ENCODE peak calls at places on chromosome 12, in nine cellular contexts. One of them, this sample, is unnamed.

GRCh38 chr12:117803013-117803412 is 165.8 kb downstream of the KSR2 start:
- DNase-seq in pancreas: no peak
- DNase-seq in sigmoid colon: no peak
- DNase-seq in fibroblast of lung: no peak
- DNase-seq in stomach: no peak
- DNase-seq in RWPE1: peak; percentile 87
- DNase-seq in AG04450: no peak
- DNase-seq in neural progenitor cell: no peak
- DNase-seq in WERI-Rb-1: no peak
- DNase-seq in this sample: no peak

GRCh38 chr12:56931474-56931978 is 2.7 kb downstream of the SDR9C7 start:
- DNase-seq in pancreas: no peak
- DNase-seq in sigmoid colon: no peak
- DNase-seq in fibroblast of lung: peak; percentile 58
- DNase-seq in stomach: no peak
- DNase-seq in RWPE1: no peak
- DNase-seq in AG04450: peak; percentile 34
- DNase-seq in neural progenitor cell: peak; percentile 30
- DNase-seq in WERI-Rb-1: peak; percentile 35
- DNase-seq in this sample: no peak

GRCh38 chr12:91632042-91632786 is 449.6 kb upstream of the DCN start:
- DNase-seq in pancreas: no peak
- DNase-seq in sigmoid colon: no peak
- DNase-seq in fibroblast of lung: no peak
- DNase-seq in stomach: no peak
- DNase-seq in RWPE1: no peak
- DNase-seq in AG04450: no peak
- DNase-seq in neural progenitor cell: no peak
- DNase-seq in WERI-Rb-1: no peak
- DNase-seq in this sample: no peak

GRCh38 chr12:120199595-120200306 is 1.2 kb downstream of the RPLP0 start:
- DNase-seq in pancreas: no peak
- DNase-seq in sigmoid colon: peak; percentile 85
- DNase-seq in fibroblast of lung: peak; percentile 98
- DNase-seq in stomach: no peak
- DNase-seq in RWPE1: peak; percentile 35
- DNase-seq in AG04450: peak; percentile 16
- DNase-seq in neural progenitor cell: no peak
- DNase-seq in WERI-Rb-1: no peak
- DNase-seq in this sample: no peak

GRCh38 chr12:58917699-58918334 is 2.5 kb downstream of the LRIG3 start:
- DNase-seq in pancreas: no peak
- DNase-seq in sigmoid colon: no peak
- DNase-seq in fibroblast of lung: peak; percentile 31
- DNase-seq in stomach: no peak
- DNase-seq in RWPE1: no peak
- DNase-seq in AG04450: no peak
- DNase-seq in neural progenitor cell: peak; percentile 47
- DNase-seq in WERI-Rb-1: no peak
- DNase-seq in this sample: no peak

GRCh38 chr12:99435095-99435791 is 212.3 kb upstream of the GARIN6 start:
- DNase-seq in pancreas: no peak
- DNase-seq in sigmoid colon: no peak
- DNase-seq in fibroblast of lung: no peak
- DNase-seq in stomach: no peak
- DNase-seq in RWPE1: no peak
- DNase-seq in AG04450: no peak
- DNase-seq in neural progenitor cell: no peak
- DNase-seq in WERI-Rb-1: no peak
- DNase-seq in this sample: no peak

GRCh38 chr12:114662512-114663177 is 21.3 kb downstream of the TBX3 start:
- DNase-seq in pancreas: peak; percentile 79
- DNase-seq in sigmoid colon: peak; percentile 82
- DNase-seq in fibroblast of lung: peak; percentile 92
- DNase-seq in stomach: peak; percentile 88
- DNase-seq in RWPE1: peak; percentile 82
- DNase-seq in AG04450: no peak
- DNase-seq in neural progenitor cell: peak; percentile 78
- DNase-seq in WERI-Rb-1: peak; percentile 64
- DNase-seq in this sample: peak; percentile 70

GRCh38 chr12:13547283-13547682 is 350.8 kb downstream of the EMP1 start:
- DNase-seq in pancreas: no peak
- DNase-seq in sigmoid colon: no peak
- DNase-seq in fibroblast of lung: no peak
- DNase-seq in stomach: no peak
- DNase-seq in RWPE1: no peak
- DNase-seq in AG04450: no peak
- DNase-seq in neural progenitor cell: no peak
- DNase-seq in WERI-Rb-1: no peak
- DNase-seq in this sample: no peak

GRCh38 chr12:128810182-128811127 is 13.3 kb downstream of the SLC15A4 start:
- DNase-seq in pancreas: no peak
- DNase-seq in sigmoid colon: peak; percentile 78
- DNase-seq in fibroblast of lung: no peak
- DNase-seq in stomach: peak; percentile 38
- DNase-seq in RWPE1: no peak
- DNase-seq in AG04450: no peak
- DNase-seq in neural progenitor cell: peak; percentile 48
- DNase-seq in WERI-Rb-1: peak; percentile 82
- DNase-seq in this sample: peak; percentile 71

GRCh38 chr12:121582583-121583333 is 1.9 kb upstream of the KDM2B start:
- DNase-seq in pancreas: no peak
- DNase-seq in sigmoid colon: no peak
- DNase-seq in fibroblast of lung: no peak
- DNase-seq in stomach: no peak
- DNase-seq in RWPE1: no peak
- DNase-seq in AG04450: no peak
- DNase-seq in neural progenitor cell: peak; percentile 84
- DNase-seq in WERI-Rb-1: no peak
- DNase-seq in this sample: no peak

GRCh38 chr12:50419112-50419909 is 18.6 kb downstream of the LARP4 start:
- DNase-seq in pancreas: no peak
- DNase-seq in sigmoid colon: no peak
- DNase-seq in fibroblast of lung: no peak
- DNase-seq in stomach: no peak
- DNase-seq in RWPE1: no peak
- DNase-seq in AG04450: no peak
- DNase-seq in neural progenitor cell: no peak
- DNase-seq in WERI-Rb-1: no peak
- DNase-seq in this sample: no peak

GRCh38 chr12:1848146-1848545 is 27.8 kb downstream of the LRTM2 start:
- DNase-seq in pancreas: no peak
- DNase-seq in sigmoid colon: peak; percentile 26
- DNase-seq in fibroblast of lung: no peak
- DNase-seq in stomach: no peak
- DNase-seq in RWPE1: no peak
- DNase-seq in AG04450: no peak
- DNase-seq in neural progenitor cell: no peak
- DNase-seq in WERI-Rb-1: no peak
- DNase-seq in this sample: no peak

GRCh38 chr12:67920432-67920831 is 68.8 kb upstream of the IFNG-AS1 start:
- DNase-seq in pancreas: no peak
- DNase-seq in sigmoid colon: no peak
- DNase-seq in fibroblast of lung: no peak
- DNase-seq in stomach: no peak
- DNase-seq in RWPE1: peak; percentile 62
- DNase-seq in AG04450: no peak
- DNase-seq in neural progenitor cell: no peak
- DNase-seq in WERI-Rb-1: no peak
- DNase-seq in this sample: no peak

GRCh38 chr12:98256830-98257229 is 258.6 kb upstream of the TMPO start:
- DNase-seq in pancreas: no peak
- DNase-seq in sigmoid colon: no peak
- DNase-seq in fibroblast of lung: no peak
- DNase-seq in stomach: no peak
- DNase-seq in RWPE1: no peak
- DNase-seq in AG04450: no peak
- DNase-seq in neural progenitor cell: no peak
- DNase-seq in WERI-Rb-1: no peak
- DNase-seq in this sample: no peak
- TF ChIP-seq CTCF in pancreas: no peak
- TF ChIP-seq CTCF in sigmoid colon: no peak
- TF ChIP-seq CTCF in fibroblast of lung: no peak
- TF ChIP-seq CTCF in stomach: no peak
- TF ChIP-seq CTCF in RWPE1: no peak
- TF ChIP-seq CTCF in AG04450: no peak
- TF ChIP-seq CTCF in neural progenitor cell: no peak
- TF ChIP-seq CTCF in WERI-Rb-1: no peak
- TF ChIP-seq CTCF in this sample: no peak

DNA sequence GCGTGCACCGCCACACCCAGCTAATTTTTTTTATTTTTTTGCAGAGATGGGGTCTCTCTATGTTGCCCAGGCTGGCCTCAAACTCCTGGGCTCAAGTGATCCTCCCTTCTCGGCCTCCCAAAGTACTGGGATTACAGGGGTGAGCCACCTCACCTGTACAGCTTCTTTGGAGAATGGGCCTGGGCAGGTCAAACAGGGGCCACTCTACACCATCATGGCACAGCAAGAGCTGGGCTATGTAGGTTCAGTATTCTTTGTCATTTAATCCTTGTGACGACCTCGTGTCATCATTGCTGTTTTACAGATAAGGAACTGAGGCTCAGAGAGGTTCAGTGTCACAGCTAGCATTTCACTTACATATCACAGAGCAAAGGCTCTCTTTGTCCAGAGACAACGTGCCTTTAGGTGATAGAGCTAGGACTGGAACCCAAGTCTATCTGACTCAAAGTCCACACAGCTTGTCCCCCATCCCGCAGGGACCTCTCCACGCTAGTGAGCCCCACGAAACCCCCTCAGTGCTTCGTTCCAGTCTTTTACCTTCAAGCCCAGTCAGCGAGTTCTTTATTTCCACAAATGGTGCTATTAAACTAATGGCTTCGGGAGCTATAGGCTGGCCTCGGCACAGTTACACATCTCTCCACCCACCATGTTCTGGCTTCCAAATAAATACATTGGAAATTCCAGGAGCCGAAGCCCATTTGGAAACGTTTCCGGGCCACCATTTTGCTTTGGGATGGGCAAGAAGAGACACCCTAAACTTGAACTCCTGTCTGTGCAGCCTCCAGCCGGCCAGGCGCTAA is 701 bp upstream of the MAP1LC3B2 start:
- DNase-seq in pancreas: no peak
- DNase-seq in sigmoid colon: no peak
- DNase-seq in fibroblast of lung: no peak
- DNase-seq in stomach: no peak
- DNase-seq in RWPE1: no peak
- DNase-seq in AG04450: no peak
- DNase-seq in neural progenitor cell: no peak
- DNase-seq in WERI-Rb-1: no peak
- DNase-seq in this sample: no peak
- H3K27ac ChIP-seq in pancreas: no peak overlapping the region
- H3K27ac ChIP-seq in sigmoid colon: peak overlapping the region; percentile 44
- H3K27ac ChIP-seq in fibroblast of lung: no peak overlapping the region
- H3K27ac ChIP-seq in stomach: no peak overlapping the region
- H3K27ac ChIP-seq in RWPE1: peak overlapping the region; percentile 97
- H3K27ac ChIP-seq in AG04450: no peak overlapping the region
- H3K27ac ChIP-seq in neural progenitor cell: no peak overlapping the region
- H3K27ac ChIP-seq in WERI-Rb-1: no peak overlapping the region
- H3K27ac ChIP-seq in this sample: peak overlapping the region; percentile 68

GRCh38 chr12:131941987-131942341 is 7.8 kb upstream of the EP400 start:
- DNase-seq in pancreas: no peak
- DNase-seq in sigmoid colon: peak; percentile 62
- DNase-seq in fibroblast of lung: no peak
- DNase-seq in stomach: no peak
- DNase-seq in RWPE1: no peak
- DNase-seq in AG04450: no peak
- DNase-seq in neural progenitor cell: no peak
- DNase-seq in WERI-Rb-1: no peak
- DNase-seq in this sample: no peak

GRCh38 chr12:131941116-131941986 is 8.4 kb upstream of the EP400 start:
- DNase-seq in pancreas: no peak
- DNase-seq in sigmoid colon: peak; percentile 60
- DNase-seq in fibroblast of lung: no peak
- DNase-seq in stomach: peak; percentile 8
- DNase-seq in RWPE1: no peak
- DNase-seq in AG04450: no peak
- DNase-seq in neural progenitor cell: no peak
- DNase-seq in WERI-Rb-1: no peak
- DNase-seq in this sample: no peak

GRCh38 chr12:131938082-131938481 is 9.0 kb downstream of the PUS1 start:
- DNase-seq in pancreas: peak; percentile 2
- DNase-seq in sigmoid colon: no peak
- DNase-seq in fibroblast of lung: no peak
- DNase-seq in stomach: no peak
- DNase-seq in RWPE1: no peak
- DNase-seq in AG04450: no peak
- DNase-seq in neural progenitor cell: no peak
- DNase-seq in WERI-Rb-1: no peak
- DNase-seq in this sample: no peak

GRCh38 chr12:131940121-131940520 is 9.6 kb upstream of the EP400 start:
- DNase-seq in pancreas: no peak
- DNase-seq in sigmoid colon: peak; percentile 38
- DNase-seq in fibroblast of lung: no peak
- DNase-seq in stomach: no peak
- DNase-seq in RWPE1: no peak
- DNase-seq in AG04450: no peak
- DNase-seq in neural progenitor cell: no peak
- DNase-seq in WERI-Rb-1: no peak
- DNase-seq in this sample: no peak

DNA sequence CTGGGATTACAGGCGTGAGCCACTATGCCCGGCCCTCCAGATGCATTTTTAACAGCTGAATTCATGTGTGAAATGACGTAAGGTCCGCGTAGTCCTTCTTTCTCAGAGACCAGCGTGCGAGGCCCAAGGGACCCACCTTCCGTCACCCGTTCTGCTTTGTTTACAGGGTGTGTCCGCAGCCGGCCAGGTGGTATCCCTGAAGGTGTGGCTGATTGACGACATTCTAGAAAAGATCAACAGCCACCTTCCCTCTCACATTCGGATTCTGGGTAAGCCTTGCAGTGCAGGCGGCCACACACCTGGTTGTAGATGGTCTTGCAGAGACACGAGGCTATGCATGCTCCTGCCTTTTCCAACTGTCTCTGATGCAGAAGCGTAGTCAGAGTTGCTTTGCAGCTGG is 9.9 kb downstream of the PUS1 start:
- DNase-seq in pancreas: no peak
- DNase-seq in sigmoid colon: peak; percentile 47
- DNase-seq in fibroblast of lung: no peak
- DNase-seq in stomach: no peak
- DNase-seq in RWPE1: no peak
- DNase-seq in AG04450: no peak
- DNase-seq in neural progenitor cell: no peak
- DNase-seq in WERI-Rb-1: no peak
- DNase-seq in this sample: no peak
- TF ChIP-seq CTCF in pancreas: no peak
- TF ChIP-seq CTCF in sigmoid colon: no peak
- TF ChIP-seq CTCF in fibroblast of lung: no peak
- TF ChIP-seq CTCF in stomach: no peak
- TF ChIP-seq CTCF in RWPE1: no peak
- TF ChIP-seq CTCF in AG04450: no peak
- TF ChIP-seq CTCF in neural progenitor cell: no peak
- TF ChIP-seq CTCF in WERI-Rb-1: no peak
- TF ChIP-seq CTCF in this sample: no peak

DNA sequence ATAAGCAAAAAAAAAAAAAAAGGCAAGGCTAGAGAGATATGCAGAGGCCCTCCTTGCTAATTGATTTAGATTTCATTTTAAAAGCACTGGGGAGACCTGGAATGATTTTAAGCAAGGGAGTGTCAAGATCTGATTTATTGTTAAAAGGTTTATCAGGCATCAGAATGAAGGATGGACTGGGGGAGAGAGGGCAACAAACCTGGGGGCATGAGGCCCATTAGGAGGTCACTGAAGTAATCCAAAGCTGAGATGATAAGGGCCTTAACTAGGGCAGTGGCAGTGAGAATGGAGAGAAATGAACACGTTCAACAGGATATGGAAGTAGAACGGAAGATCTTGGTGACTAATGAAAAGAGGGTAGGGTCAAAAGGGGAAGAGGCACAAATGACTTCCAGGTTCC is 24.1 kb downstream of the KITLG start:
- DNase-seq in pancreas: no peak
- DNase-seq in sigmoid colon: no peak
- DNase-seq in fibroblast of lung: no peak
- DNase-seq in stomach: no peak
- DNase-seq in RWPE1: no peak
- DNase-seq in AG04450: no peak
- DNase-seq in neural progenitor cell: no peak
- DNase-seq in WERI-Rb-1: no peak
- DNase-seq in this sample: no peak
- H3K27ac ChIP-seq in pancreas: no peak overlapping the region
- H3K27ac ChIP-seq in sigmoid colon: peak overlapping the region; percentile 45
- H3K27ac ChIP-seq in fibroblast of lung: no peak overlapping the region
- H3K27ac ChIP-seq in stomach: no peak overlapping the region
- H3K27ac ChIP-seq in RWPE1: no peak overlapping the region
- H3K27ac ChIP-seq in AG04450: no peak overlapping the region
- H3K27ac ChIP-seq in neural progenitor cell: no peak overlapping the region
- H3K27ac ChIP-seq in WERI-Rb-1: no peak overlapping the region
- H3K27ac ChIP-seq in this sample: peak overlapping the region; percentile 63